ENCODE peak calls at places on chromosomes 7 and 10, in five cellular contexts. L is foreskin keratinocyte, J is midbrain, A is tibial nerve, T is HepG2. E is an unnamed sample.

GRCh38 chr10:23191764-23192395 is at the start of gene PTF1A:
- DNase-seq in L (no peak), T (no peak), A (no peak), J (no peak), E (no peak)

GRCh38 chr10:79352035-79352595 is 4.8 kb downstream of the PPIF start:
- DNase-seq in A (no peak), J (no peak), T (no peak), L (no peak), E (no peak)

GRCh38 chr10:79593377-79593776 is 17.4 kb upstream of the SFTPA1 start:
- DNase-seq in A (no peak), J (no peak), L (no peak), T (no peak), E (no peak)

GRCh38 chr10:119290301-119291036 is 83.1 kb downstream of the GRK5 start:
- DNase-seq in A (no peak), L (no peak), T (no peak), J (no peak), E (peak; percentile 18)

GRCh38 chr10:3399756-3400155 is 227.2 kb upstream of the PITRM1 start:
- DNase-seq in T (no peak), A (no peak), L (no peak), J (no peak), E (peak; percentile 40)

GRCh38 chr7:32616625-32617024 is 121.3 kb downstream of the AVL9 start:
- DNase-seq in T (no peak), L (peak; percentile 91), J (no peak), A (peak; percentile 18), E (peak; percentile 91)

GRCh38 chr10:93412801-93413200 is 69.3 kb downstream of the MYOF start:
- DNase-seq in T (no peak), J (no peak), A (no peak), L (no peak), E (no peak)

GRCh38 chr10:104122273-104123107 is 519 bp downstream of the SFR1 start:
- DNase-seq in J (no peak), A (no peak), T (no peak), L (no peak), E (no peak)

GRCh38 chr10:71966046-71967004 is 2.1 kb downstream of the CHST3 start:
- DNase-seq in J (no peak), T (no peak), L (peak; percentile 65), A (no peak), E (peak; percentile 87)

GRCh38 chr7:128274246-128274889 is 33.3 kb downstream of the LEP start:
- DNase-seq in L (no peak), A (no peak), J (no peak), T (no peak), E (no peak)

GRCh38 chr10:73762915-73763314 is 18.7 kb downstream of the SEC24C start:
- DNase-seq in J (no peak), T (no peak), L (peak; percentile 83), A (no peak), E (peak; percentile 52)

GRCh38 chr10:125692932-125693847 is 10.2 kb upstream of the TEX36 start:
- DNase-seq in A (no peak), T (no peak), L (peak; percentile 3), J (no peak), E (peak; percentile 29)

GRCh38 chr7:31058122-31058521 is 6.0 kb downstream of the ADCYAP1R1 start:
- DNase-seq in J (no peak), T (no peak), A (no peak), L (peak; percentile 8), E (peak; percentile 48)

GRCh38 chr7:33432825-33433224 is 303.5 kb downstream of the BBS9 start:
- DNase-seq in L (peak; percentile 73), A (no peak), J (no peak), T (no peak), E (no peak)

GRCh38 chr10:32979041-32979440 is 21.0 kb upstream of the ITGB1 start:
- DNase-seq in T (no peak), L (no peak), A (no peak), J (no peak), E (no peak)

GRCh38 chr10:25815999-25816768 is 117.8 kb upstream of the MYO3A start:
- DNase-seq in T (no peak), A (no peak), L (no peak), J (no peak), E (no peak)

GRCh38 chr10:52911163-52911562 is 138.6 kb upstream of the MBL2 start:
- DNase-seq in J (no peak), L (no peak), A (no peak), T (no peak), E (no peak)

GRCh38 chr10:86708068-86708782 is 39.9 kb downstream of the LDB3 start:
- DNase-seq in T (no peak), A (peak; percentile 8), J (no peak), L (no peak), E (no peak)

GRCh38 chr7:80284848-80285247 is 150.2 kb downstream of the GNAI1 start:
- DNase-seq in A (no peak), T (no peak), L (peak; percentile 53), J (no peak), E (peak; percentile 59)

GRCh38 chr7:291302-292092 is 1.5 kb downstream of the FOXL3 start:
- DNase-seq in L (no peak), T (no peak), A (no peak), J (no peak), E (no peak)

GRCh38 chr7:24865994-24866615 is 108.8 kb upstream of the GSDME start:
- DNase-seq in A (no peak), T (no peak), J (no peak), L (no peak), E (no peak)

GRCh38 chr7:84746347-84746746 is 440.5 kb downstream of the SEMA3D start:
- DNase-seq in J (no peak), T (no peak), A (no peak), L (no peak), E (no peak)

GRCh38 chr10:113780681-113781250 is 29.3 kb downstream of the PLEKHS1 start:
- DNase-seq in T (no peak), L (no peak), J (peak; percentile 67), A (no peak), E (peak; percentile 10)

GRCh38 chr10:20971901-20972300 is 74.8 kb upstream of the NEBL start:
- DNase-seq in L (no peak), T (no peak), J (no peak), A (no peak), E (no peak)

GRCh38 chr7:41491752-41492405 is 211.0 kb downstream of the INHBA start:
- DNase-seq in T (no peak), L (no peak), J (no peak), A (no peak), E (no peak)

GRCh38 chr10:111125102-111125501 is 48.3 kb downstream of the ADRA2A start:
- DNase-seq in T (no peak), L (no peak), J (no peak), A (no peak), E (no peak)

GRCh38 chr10:110208614-110209398 is 1.4 kb downstream of the MXI1 start:
- DNase-seq in L (no peak), T (no peak), J (peak; percentile 67), A (peak; percentile 31), E (peak; percentile 59)

GRCh38 chr10:63166742-63167258 is 33.7 kb downstream of the NRBF2 start:
- DNase-seq in L (peak; percentile 55), J (peak; percentile 67), T (peak; percentile 74), A (no peak), E (peak; percentile 73)

GRCh38 chr7:45683556-45684148 is 109.5 kb downstream of the ADCY1 start:
- DNase-seq in A (no peak), T (no peak), L (no peak), J (no peak), E (no peak)

GRCh38 chr10:118809372-118809695 is 54.6 kb upstream of the CACUL1 start:
- DNase-seq in A (no peak), T (no peak), L (no peak), J (no peak), E (no peak)

GRCh38 chr10:80136134-80136571 is 3.6 kb downstream of the PLAC9 start:
- DNase-seq in L (no peak), T (no peak), A (peak; percentile 95), J (no peak), E (peak; percentile 83)

GRCh38 chr7:137999496-138000080 is 2.3 kb downstream of the CREB3L2 start:
- DNase-seq in J (no peak), L (peak; percentile 70), T (no peak), A (no peak), E (no peak)

GRCh38 chr10:24718031-24718855 is 5.4 kb downstream of the ARHGAP21 start:
- DNase-seq in A (no peak), T (peak; percentile 62), L (peak; percentile 67), J (no peak), E (peak; percentile 88)

E was measured in EL.